ENCODE peak calls at places on chromosomes 2 and 18, in ten cellular contexts. Y is adrenal gland, D is uterus, C is suprapubic skin, T is breast epithelium, H is ovary, N is gastrocnemius medialis, I is esophagus squamous epithelium, V is HCT116, M is HepG2. Z is an unnamed sample. For H3K27me3, the result is how much of the 10 kb centered on the place peaks cover.

GRCh38 chr2:113185643-113186315 is 12.0 kb downstream of the PSD4 start:
- DNase-seq in Y (peak), D (no peak), C (no peak), T (no peak), H (no peak), N (no peak), I (no peak), V (no peak), M (no peak), Z (no peak)

GRCh38 chr2:20168727-20169696 is 55.9 kb downstream of the SDC1 start:
- DNase-seq in Y (no peak), D (no peak), C (peak), T (no peak), H (no peak), N (no peak), I (no peak), V (no peak), M (no peak), Z (no peak)

GRCh38 chr2:125681976-125682805 is 973.8 kb upstream of the GYPC start:
- DNase-seq in Y (no peak), D (no peak), C (no peak), T (no peak), H (no peak), N (no peak), I (no peak), V (no peak), M (no peak), Z (no peak)

GRCh38 chr2:159497256-159497655 is 119.1 kb downstream of the BAZ2B start:
- DNase-seq in Y (no peak), D (no peak), C (no peak), T (no peak), H (no peak), N (no peak), I (no peak), V (peak), M (peak), Z (no peak)

GRCh38 chr2:24287171-24287570 is 73.2 kb downstream of the ITSN2 start:
- DNase-seq in Y (no peak), D (no peak), C (no peak), T (no peak), H (no peak), N (no peak), I (no peak), V (no peak), M (no peak), Z (no peak)

GRCh38 chr18:49135871-49136270 is 185.1 kb upstream of the SMAD7 start:
- DNase-seq in Y (peak), D (no peak), C (no peak), T (no peak), H (no peak), N (no peak), I (no peak), V (no peak), M (peak), Z (no peak)

GRCh38 chr2:169507698-169508097 is 1.8 kb upstream of the KLHL41 start:
- DNase-seq in Y (no peak), D (no peak), C (no peak), T (no peak), H (no peak), N (no peak), I (no peak), V (no peak), M (peak), Z (no peak)

GRCh38 chr2:132557694-132558093 is 112.3 kb downstream of the LYPD1 start:
- DNase-seq in Y (no peak), D (no peak), C (no peak), T (no peak), H (no peak), N (no peak), I (no peak), V (no peak), M (no peak), Z (no peak)

GRCh38 chr2:1503471-1504310 is 90.4 kb downstream of the TPO start:
- DNase-seq in Y (no peak), D (no peak), C (peak), T (no peak), H (no peak), N (no peak), I (no peak), V (no peak), M (no peak), Z (no peak)

GRCh38 chr2:71557321-71557720 is 104.0 kb downstream of the DYSF start:
- DNase-seq in Y (no peak), D (no peak), C (no peak), T (no peak), H (no peak), N (no peak), I (no peak), V (no peak), M (no peak), Z (no peak)

GRCh38 chr2:173238385-173238784 is 116.3 kb upstream of the CDCA7 start:
- DNase-seq in Y (no peak), D (no peak), C (no peak), T (no peak), H (no peak), N (no peak), I (no peak), V (no peak), M (peak), Z (no peak)

GRCh38 chr2:29920631-29921559 is 491 bp downstream of the ALK start:
- DNase-seq in Y (peak), D (no peak), C (no peak), T (no peak), H (no peak), N (no peak), I (no peak), V (no peak), M (no peak), Z (no peak)

GRCh38 chr18:48335829-48336228 is 73.4 kb downstream of the ZBTB7C start:
- DNase-seq in Y (no peak), D (no peak), C (no peak), T (no peak), H (no peak), N (no peak), I (no peak), V (no peak), M (no peak), Z (no peak)

GRCh38 chr18:8163287-8163959 is 445.8 kb upstream of the RAB12 start:
- DNase-seq in Y (no peak), D (no peak), C (no peak), T (no peak), H (no peak), N (no peak), I (no peak), V (no peak), M (no peak), Z (peak)

GRCh38 chr2:227471924-227472264 is at the start of gene AGFG1:
- DNase-seq in Y (peak), D (peak), C (peak), T (peak), H (peak), N (peak), I (peak), V (peak), M (peak), Z (peak)
- TF ChIP-seq POLR2A in Y (peak), D (peak), C (no peak), T (no peak), H (peak), N (peak), I (peak), V (no peak), M (peak), Z (peak)

DNA sequence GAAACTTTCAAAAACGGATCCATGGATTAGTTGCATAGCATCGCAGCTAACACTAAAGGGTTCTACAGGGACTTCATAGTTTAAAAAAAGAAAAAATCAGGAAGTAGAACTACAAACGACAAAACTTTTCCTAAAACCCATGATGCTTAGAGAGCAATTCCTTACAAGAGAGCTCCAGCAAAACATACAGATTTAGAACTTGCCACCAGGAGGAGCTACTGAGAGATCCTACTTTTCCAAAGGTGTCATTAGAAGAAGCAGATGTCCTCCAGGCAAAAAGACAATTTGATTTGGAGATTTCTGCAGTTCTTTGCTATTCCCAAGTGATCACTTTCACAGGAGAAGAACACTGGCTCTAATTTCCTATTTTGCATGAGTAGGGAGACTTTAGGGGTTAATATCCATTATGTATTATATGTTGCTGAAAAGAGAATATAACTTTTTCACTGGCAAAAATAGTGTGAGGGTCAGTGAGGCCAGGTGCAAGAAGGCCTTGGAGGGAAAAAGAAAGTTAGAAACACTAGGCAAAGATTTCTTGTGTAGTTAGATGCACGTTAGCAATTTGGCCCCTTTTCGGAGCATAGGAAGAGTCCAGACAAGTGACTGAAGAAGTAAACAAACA is 436.2 kb downstream of the SUCLG1 start:
- DNase-seq in Y (peak), D (no peak), C (no peak), T (no peak), H (no peak), N (no peak), I (no peak), V (peak), M (peak), Z (peak)
- TF ChIP-seq CTCF in Y (peak), D (no peak), C (no peak), T (no peak), H (no peak), N (no peak), I (no peak), V (peak), M (peak), Z (no peak)

DNA sequence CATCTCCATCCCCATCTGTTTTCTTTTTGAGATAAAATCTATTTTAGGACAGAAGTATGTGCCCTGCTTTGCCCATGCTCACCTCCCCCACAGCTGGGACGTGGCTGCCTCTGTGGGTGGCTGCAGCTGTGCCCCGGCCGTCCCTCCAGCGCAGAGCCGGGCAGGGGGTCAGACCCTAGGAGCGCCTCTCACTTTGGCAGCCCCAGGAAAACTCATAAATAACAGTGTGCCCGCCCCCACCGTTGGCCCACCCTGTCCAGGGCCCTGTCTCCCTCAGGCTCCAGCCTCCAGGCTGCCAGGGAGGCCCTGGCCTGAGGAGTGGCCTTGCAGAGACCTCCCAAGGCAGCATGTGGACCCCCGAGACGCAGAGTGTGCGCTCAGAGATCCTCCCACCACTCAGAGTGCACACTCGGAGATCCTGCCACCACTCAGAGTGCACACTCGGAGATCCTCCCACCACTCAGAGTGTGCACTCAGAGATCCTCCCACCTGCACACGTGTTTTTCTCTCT is 178.1 kb downstream of the TWIST2 start:
- DNase-seq in Y (no peak), D (no peak), C (no peak), T (no peak), H (no peak), N (no peak), I (no peak), V (no peak), M (no peak), Z (no peak)
- H3K27me3 ChIP-seq in Y (under half), D (under half), C (under half), T (under half), H (under half), N (under half), I (under half), V (under half), M (half or more), Z (under half)

GRCh38 chr2:201129044-201129505 is 13.1 kb downstream of the CFLAR start:
- DNase-seq in Y (no peak), D (no peak), C (no peak), T (no peak), H (no peak), N (no peak), I (no peak), V (no peak), M (peak), Z (no peak)
- TF ChIP-seq POLR2A in Y (no peak), D (no peak), C (no peak), T (no peak), H (no peak), N (peak), I (no peak), V (no peak), M (no peak), Z (peak)

DNA sequence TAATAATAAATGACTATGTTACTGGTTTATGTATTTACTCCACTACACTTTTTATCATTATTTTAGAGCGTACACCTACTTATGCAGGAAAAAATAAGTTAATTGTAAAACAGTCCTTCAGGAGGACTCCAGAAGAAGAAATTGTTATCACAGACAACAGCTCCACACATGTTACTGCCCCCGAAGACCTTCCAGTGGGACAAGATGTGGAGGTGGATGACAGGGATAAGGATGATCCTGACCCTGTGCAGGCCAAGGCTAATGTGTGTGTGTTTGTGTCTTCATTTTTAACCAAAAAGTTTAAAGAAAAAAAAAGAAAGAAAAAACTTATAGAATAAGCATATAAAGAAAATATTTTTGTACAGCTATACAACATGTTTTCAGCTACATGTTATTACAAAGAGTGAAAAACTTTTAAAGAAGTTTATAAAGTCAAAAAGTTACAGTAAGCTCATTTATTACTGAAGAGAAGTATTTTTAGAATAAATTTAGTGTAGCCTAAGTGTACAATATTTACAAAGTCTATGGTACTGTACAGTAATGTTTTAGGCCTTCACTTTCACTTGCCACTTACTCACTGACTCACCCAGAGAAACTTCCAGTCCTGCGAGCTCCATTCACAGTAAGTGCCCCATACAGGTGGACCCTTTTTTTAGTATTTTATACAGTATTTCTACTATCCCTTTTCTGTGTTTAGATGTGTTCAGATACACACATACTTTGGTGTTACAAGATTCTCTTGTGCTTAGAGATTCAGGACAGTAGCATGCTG is 7.5 kb downstream of the TGFBRAP1 start:
- DNase-seq in Y (no peak), D (no peak), C (no peak), T (no peak), H (no peak), N (no peak), I (no peak), V (no peak), M (no peak), Z (no peak)
- TF ChIP-seq CTCF in Y (no peak), D (no peak), C (no peak), T (no peak), H (no peak), N (no peak), I (no peak), V (no peak), M (no peak), Z (no peak)

GRCh38 chr2:119425119-119425405 is 6.6 kb upstream of the TMEM37 start:
- DNase-seq in Y (no peak), D (no peak), C (no peak), T (no peak), H (no peak), N (no peak), I (no peak), V (no peak), M (peak), Z (no peak)

GRCh38 chr2:119427756-119428155 is 3.9 kb upstream of the TMEM37 start:
- DNase-seq in Y (no peak), D (no peak), C (no peak), T (no peak), H (no peak), N (no peak), I (no peak), V (no peak), M (no peak), Z (no peak)

GRCh38 chr2:119426801-119427395 is 4.8 kb upstream of the TMEM37 start:
- DNase-seq in Y (peak), D (peak), C (no peak), T (peak), H (peak), N (no peak), I (no peak), V (no peak), M (peak), Z (no peak)

GRCh38 chr2:119425620-119426395 is 5.8 kb upstream of the TMEM37 start:
- DNase-seq in Y (no peak), D (no peak), C (no peak), T (no peak), H (no peak), N (no peak), I (no peak), V (no peak), M (peak), Z (no peak)

DNA sequence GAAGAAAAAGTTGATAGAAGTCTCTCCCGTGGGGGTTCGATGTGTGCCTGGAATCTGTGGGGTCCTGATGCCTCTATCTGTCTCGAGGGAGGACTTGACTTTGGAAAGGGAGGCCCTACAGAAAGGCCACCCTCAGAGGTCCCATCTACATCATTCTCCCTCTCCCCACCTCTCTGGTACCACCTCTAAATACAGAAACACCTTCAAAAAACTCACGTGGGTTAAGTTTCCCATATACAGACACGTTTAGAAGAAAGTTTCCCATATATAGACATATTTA is 5.3 kb upstream of the TMEM37 start:
- DNase-seq in Y (no peak), D (no peak), C (no peak), T (no peak), H (no peak), N (no peak), I (no peak), V (no peak), M (no peak), Z (no peak)
- H3K27me3 ChIP-seq in Y (under half), D (under half), C (under half), T (under half), H (under half), N (under half), I (under half), V (under half), M (under half), Z (under half)

DNA sequence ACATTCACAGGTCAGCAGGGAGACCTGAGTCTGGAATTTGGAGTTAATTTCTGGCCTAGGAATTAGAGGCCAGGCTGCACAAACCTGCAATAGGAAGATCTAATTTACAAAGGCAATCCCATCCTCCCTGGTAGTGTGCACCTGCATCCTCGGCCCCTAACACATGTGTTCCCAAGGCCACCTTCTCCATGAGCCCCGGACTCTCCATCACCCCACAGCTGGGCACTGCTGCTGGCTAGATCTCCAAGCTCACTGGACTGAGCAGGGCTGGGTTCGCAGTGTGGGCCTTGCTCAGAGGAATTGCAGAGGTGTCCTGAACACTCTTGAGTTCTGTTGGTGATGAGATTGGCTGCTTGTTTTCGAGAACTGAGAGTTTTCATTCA is 162.6 kb upstream of the TWIST2 start:
- DNase-seq in Y (no peak), D (no peak), C (peak), T (no peak), H (no peak), N (no peak), I (no peak), V (no peak), M (no peak), Z (no peak)
- TF ChIP-seq POLR2A in Y (no peak), D (no peak), C (no peak), T (no peak), H (no peak), N (no peak), I (no peak), V (no peak), M (no peak), Z (no peak)